ENCODE peak calls at places on chromosomes 12 and 14, in six cellular contexts. L is cardiac fibroblast, E is tibial nerve, A is fibroblast of lung, P is HFFc6, K is BJ. R is an unnamed sample.

GRCh38 chr12:114774181-114774580 is 90.2 kb upstream of the TBX3 start:
- DNase-seq in L (peak; percentile 80), E (no peak), A (peak; percentile 69), P (peak; percentile 8), K (no peak), R (no peak)

GRCh38 chr12:52362118-52362726 is 5.1 kb downstream of the KRT85 start:
- DNase-seq in L (no peak), E (no peak), A (no peak), P (no peak), K (no peak), R (peak; percentile 33)

GRCh38 chr12:6095269-6095668 is 29.2 kb downstream of the VWF start:
- DNase-seq in L (no peak), E (no peak), A (no peak), P (no peak), K (no peak), R (no peak)

GRCh38 chr12:52264435-52264825 is 10.0 kb upstream of the KRT86 start:
- DNase-seq in L (no peak), E (no peak), A (peak; percentile 62), P (no peak), K (no peak), R (no peak)

GRCh38 chr14:23058654-23059504 is 1.6 kb upstream of the CDH24 start:
- DNase-seq in L (no peak), E (no peak), A (no peak), P (no peak), K (no peak), R (no peak)

GRCh38 chr12:857611-858010 is 91.9 kb downstream of the RAD52 start:
- DNase-seq in L (peak; percentile 71), E (peak; percentile 33), A (peak; percentile 65), P (peak; percentile 77), K (peak; percentile 19), R (no peak)

GRCh38 chr14:78448483-78449094 is 278.4 kb downstream of the NRXN3 start:
- DNase-seq in L (peak; percentile 10), E (peak; percentile 12), A (peak; percentile 1), P (peak; percentile 10), K (no peak), R (peak; percentile 73)

GRCh38 chr14:22819191-22819988 is 4.2 kb upstream of the SLC7A7 start:
- DNase-seq in L (peak; percentile 91), E (peak; percentile 51), A (peak; percentile 85), P (peak; percentile 74), K (peak; percentile 52), R (peak; percentile 51)

GRCh38 chr12:91620949-91621348 is 438.3 kb upstream of the DCN start:
- DNase-seq in L (peak; percentile 46), E (no peak), A (peak; percentile 58), P (no peak), K (no peak), R (no peak)

GRCh38 chr14:52834440-52834842 is 43.0 kb upstream of the GNPNAT1 start:
- DNase-seq in L (peak; percentile 79), E (no peak), A (peak; percentile 91), P (peak; percentile 82), K (peak; percentile 72), R (no peak)

GRCh38 chr12:132489078-132489601 is 811 bp upstream of the FBRSL1 start:
- DNase-seq in L (no peak), E (no peak), A (no peak), P (no peak), K (no peak), R (peak; percentile 35)

GRCh38 chr14:38549549-38549948 is 293.7 kb upstream of the CLEC14A start:
- DNase-seq in L (no peak), E (no peak), A (no peak), P (no peak), K (no peak), R (no peak)

GRCh38 chr12:6376079-6376941 is 947 bp upstream of the SCNN1A start:
- DNase-seq in L (peak; percentile 85), E (no peak), A (peak; percentile 74), P (peak; percentile 10), K (no peak), R (peak; percentile 66)

GRCh38 chr12:22684526-22685118 is 59.7 kb downstream of the ETNK1 start:
- DNase-seq in L (peak; percentile 66), E (no peak), A (peak; percentile 70), P (peak; percentile 50), K (no peak), R (no peak)

GRCh38 chr12:110744697-110745264 is 2.1 kb upstream of the PPP1CC start:
- DNase-seq in L (no peak), E (no peak), A (no peak), P (no peak), K (no peak), R (no peak)

GRCh38 chr14:104292084-104292970 is 153.9 kb downstream of the KIF26A start:
- DNase-seq in L (no peak), E (no peak), A (no peak), P (no peak), K (no peak), R (no peak)

GRCh38 chr12:115437061-115437567 is 753.1 kb upstream of the TBX3 start:
- DNase-seq in L (peak; percentile 15), E (no peak), A (no peak), P (no peak), K (no peak), R (no peak)

GRCh38 chr12:46384451-46385301 is 12.1 kb upstream of the SLC38A2 start:
- DNase-seq in L (peak; percentile 70), E (no peak), A (peak; percentile 42), P (no peak), K (no peak), R (no peak)

GRCh38 chr14:37668646-37669045 is 73.2 kb downstream of the TTC6 start:
- DNase-seq in L (no peak), E (no peak), A (peak; percentile 44), P (peak; percentile 55), K (peak; percentile 11), R (no peak)

GRCh38 chr12:33476058-33476457 is 36.4 kb upstream of the SYT10 start:
- DNase-seq in L (no peak), E (no peak), A (no peak), P (no peak), K (no peak), R (no peak)

GRCh38 chr14:104609666-104610065 is 5.1 kb upstream of the TMEM179 start:
- DNase-seq in L (no peak), E (no peak), A (no peak), P (no peak), K (no peak), R (no peak)

GRCh38 chr12:50980545-50980944 is 28.2 kb downstream of the HIGD1C start:
- DNase-seq in L (no peak), E (no peak), A (no peak), P (no peak), K (no peak), R (no peak)

GRCh38 chr12:125357561-125357960 is 292.3 kb downstream of the AACS start:
- DNase-seq in L (no peak), E (no peak), A (no peak), P (no peak), K (no peak), R (no peak)

GRCh38 chr14:77241955-77242354 is 29.1 kb downstream of the NGB start:
- DNase-seq in L (no peak), E (no peak), A (no peak), P (no peak), K (no peak), R (no peak)

GRCh38 chr12:22709292-22709691 is 84.3 kb downstream of the ETNK1 start:
- DNase-seq in L (peak; percentile 15), E (no peak), A (peak; percentile 49), P (no peak), K (no peak), R (no peak)

GRCh38 chr12:75270157-75270556 is 60.0 kb downstream of the CAPS2 start:
- DNase-seq in L (no peak), E (no peak), A (no peak), P (no peak), K (no peak), R (no peak)

GRCh38 chr12:51788876-51789275 is 59.6 kb downstream of the FIGNL2 start:
- DNase-seq in L (peak; percentile 17), E (no peak), A (peak; percentile 29), P (peak; percentile 88), K (peak; percentile 44), R (no peak)

GRCh38 chr12:26799741-26800140 is 33.3 kb downstream of the ITPR2 start:
- DNase-seq in L (no peak), E (no peak), A (no peak), P (no peak), K (no peak), R (no peak)

GRCh38 chr12:5623411-5623810 is 191.5 kb downstream of the NTF3 start:
- DNase-seq in L (no peak), E (no peak), A (no peak), P (no peak), K (no peak), R (no peak)

GRCh38 chr12:75592638-75593335 is 81.4 kb upstream of the KRR1 start:
- DNase-seq in L (no peak), E (no peak), A (no peak), P (no peak), K (no peak), R (no peak)

GRCh38 chr14:38065101-38065762 is 142.5 kb upstream of the SSTR1 start:
- DNase-seq in L (no peak), E (no peak), A (no peak), P (peak; percentile 6), K (no peak), R (no peak)

GRCh38 chr12:40953076-40953475 is 235.0 kb upstream of the PDZRN4 start:
- DNase-seq in L (peak; percentile 3), E (no peak), A (no peak), P (no peak), K (no peak), R (no peak)
- TF ChIP-seq CTCF in L (no peak), E (no peak), A (no peak), P (no peak), K (no peak), R (no peak)

DNA sequence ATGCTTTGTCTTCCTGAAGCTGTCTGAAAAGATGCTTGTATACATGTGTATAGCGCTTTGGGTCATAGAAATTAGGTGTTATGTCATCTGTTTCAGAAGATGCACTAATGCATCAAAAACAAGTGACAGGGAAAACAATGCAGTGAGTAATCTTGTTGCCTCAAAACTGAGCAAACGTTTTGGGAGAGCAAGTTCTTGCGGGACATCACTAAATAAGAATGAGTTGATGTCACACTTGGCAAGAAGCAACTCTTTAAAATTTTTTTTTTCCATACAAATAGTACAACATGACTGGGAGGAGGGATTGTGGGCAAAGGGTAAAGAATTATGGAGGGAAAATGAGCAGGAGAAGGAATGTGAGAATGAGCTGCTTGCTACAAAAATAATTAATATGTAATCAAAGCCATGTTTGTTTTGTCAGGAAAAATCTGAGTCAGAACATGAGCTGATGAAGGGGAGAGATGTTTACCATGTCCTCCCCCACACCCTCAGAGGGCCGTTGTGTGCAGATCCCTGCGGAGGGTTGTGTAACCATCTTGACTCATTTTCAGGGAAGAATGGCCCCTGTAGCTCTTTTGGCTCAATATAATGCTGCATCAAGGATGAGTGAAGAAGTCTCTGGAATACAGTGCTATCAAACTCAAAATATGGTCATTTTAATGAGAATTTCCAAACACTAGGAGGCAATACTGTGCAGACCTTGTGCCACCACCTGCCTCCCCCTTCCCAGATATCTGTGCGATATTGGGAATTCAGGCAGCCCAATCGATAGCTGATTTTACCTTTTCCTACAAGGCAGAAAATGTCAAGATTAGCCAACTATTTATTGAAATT is 41.4 kb downstream of the BORCS5 start:
- DNase-seq in L (peak; percentile 95), E (peak; percentile 79), A (peak; percentile 98), P (peak; percentile 92), K (peak; percentile 96), R (no peak)
- TF ChIP-seq CTCF in L (no peak), E (no peak), A (no peak), P (peak; percentile 60), K (peak; percentile 10), R (no peak)

GRCh38 chr14:84657866-84658385 is 872.0 kb upstream of the FLRT2 start:
- DNase-seq in L (no peak), E (no peak), A (no peak), P (no peak), K (no peak), R (no peak)
- TF ChIP-seq CTCF in L (no peak), E (no peak), A (no peak), P (no peak), K (no peak), R (no peak)

GRCh38 chr14:74959596-74960180 is 4.3 kb upstream of the PGF start:
- DNase-seq in L (no peak), E (no peak), A (no peak), P (no peak), K (no peak), R (no peak)
- TF ChIP-seq CTCF in L (no peak), E (no peak), A (no peak), P (no peak), K (no peak), R (no peak)